ENCODE peak calls at places on chromosomes 2 and 18, in six cellular contexts. One of them, this sample, is unnamed.

GRCh38 chr2:52821631-52822030 is 946.0 kb upstream of the CHAC2 start:
- DNase-seq in adipocyte: peak
- DNase-seq in keratinocyte: no peak
- DNase-seq in mammary epithelial cell: peak
- DNase-seq in fibroblast of lung: peak
- DNase-seq in mesendoderm: peak
- DNase-seq in this sample: no peak

GRCh38 chr2:37573818-37574388 is 97.5 kb downstream of the CDC42EP3 start:
- DNase-seq in keratinocyte: no peak
- DNase-seq in adipocyte: no peak
- DNase-seq in mammary epithelial cell: no peak
- DNase-seq in mesendoderm: no peak
- DNase-seq in fibroblast of lung: no peak
- DNase-seq in this sample: no peak

GRCh38 chr2:206616141-206616540 is 26.1 kb upstream of the FAM237A start:
- DNase-seq in fibroblast of lung: peak
- DNase-seq in keratinocyte: no peak
- DNase-seq in mesendoderm: no peak
- DNase-seq in mammary epithelial cell: no peak
- DNase-seq in adipocyte: no peak
- DNase-seq in this sample: no peak

GRCh38 chr2:167550448-167550847 is 662.2 kb downstream of the XIRP2 start:
- DNase-seq in keratinocyte: no peak
- DNase-seq in adipocyte: peak
- DNase-seq in fibroblast of lung: peak
- DNase-seq in mesendoderm: peak
- DNase-seq in mammary epithelial cell: no peak
- DNase-seq in this sample: no peak

GRCh38 chr2:120323214-120323613 is 22.7 kb upstream of the INHBB start:
- DNase-seq in keratinocyte: no peak
- DNase-seq in fibroblast of lung: peak
- DNase-seq in mesendoderm: no peak
- DNase-seq in adipocyte: peak
- DNase-seq in mammary epithelial cell: no peak
- DNase-seq in this sample: no peak

GRCh38 chr2:54575379-54575888 is 119.3 kb downstream of the SPTBN1 start:
- DNase-seq in adipocyte: no peak
- DNase-seq in mesendoderm: no peak
- DNase-seq in keratinocyte: peak
- DNase-seq in mammary epithelial cell: peak
- DNase-seq in fibroblast of lung: peak
- DNase-seq in this sample: no peak

GRCh38 chr2:14631676-14632075 is 841 bp upstream of the LRATD1 start:
- DNase-seq in adipocyte: no peak
- DNase-seq in mammary epithelial cell: no peak
- DNase-seq in fibroblast of lung: no peak
- DNase-seq in mesendoderm: no peak
- DNase-seq in keratinocyte: no peak
- DNase-seq in this sample: no peak

GRCh38 chr2:188326669-188327301 is 35.1 kb downstream of the GULP1 start:
- DNase-seq in mesendoderm: no peak
- DNase-seq in adipocyte: peak
- DNase-seq in mammary epithelial cell: no peak
- DNase-seq in fibroblast of lung: peak
- DNase-seq in keratinocyte: no peak
- DNase-seq in this sample: no peak

GRCh38 chr2:201980389-201980821 is 53.2 kb upstream of the FZD7 start:
- DNase-seq in mammary epithelial cell: no peak
- DNase-seq in mesendoderm: no peak
- DNase-seq in keratinocyte: no peak
- DNase-seq in fibroblast of lung: no peak
- DNase-seq in adipocyte: no peak
- DNase-seq in this sample: no peak

GRCh38 chr2:136207030-136207623 is 89.2 kb upstream of the CXCR4 start:
- DNase-seq in mammary epithelial cell: no peak
- DNase-seq in keratinocyte: no peak
- DNase-seq in fibroblast of lung: no peak
- DNase-seq in mesendoderm: no peak
- DNase-seq in adipocyte: no peak
- DNase-seq in this sample: no peak

GRCh38 chr18:22424564-22424963 is 6.8 kb upstream of the CTAGE1 start:
- DNase-seq in adipocyte: no peak
- DNase-seq in fibroblast of lung: no peak
- DNase-seq in mammary epithelial cell: no peak
- DNase-seq in keratinocyte: no peak
- DNase-seq in mesendoderm: no peak
- DNase-seq in this sample: no peak

GRCh38 chr2:118732432-118732831 is 115.0 kb downstream of the EN1 start:
- DNase-seq in mammary epithelial cell: no peak
- DNase-seq in adipocyte: no peak
- DNase-seq in mesendoderm: no peak
- DNase-seq in fibroblast of lung: peak
- DNase-seq in keratinocyte: no peak
- DNase-seq in this sample: no peak

GRCh38 chr2:190404487-190404886 is 3.7 kb upstream of the MFSD6 start:
- DNase-seq in adipocyte: no peak
- DNase-seq in fibroblast of lung: peak
- DNase-seq in mesendoderm: peak
- DNase-seq in mammary epithelial cell: peak
- DNase-seq in keratinocyte: peak
- DNase-seq in this sample: peak

GRCh38 chr2:234329202-234329930 is 167.5 kb downstream of the ARL4C start:
- DNase-seq in fibroblast of lung: peak
- DNase-seq in mammary epithelial cell: peak
- DNase-seq in adipocyte: no peak
- DNase-seq in mesendoderm: no peak
- DNase-seq in keratinocyte: no peak
- DNase-seq in this sample: peak

GRCh38 chr2:96138146-96139145 is at the start of gene ASTL:
- DNase-seq in mammary epithelial cell: peak
- DNase-seq in mesendoderm: peak
- DNase-seq in keratinocyte: no peak
- DNase-seq in adipocyte: peak
- DNase-seq in fibroblast of lung: peak
- DNase-seq in this sample: peak

GRCh38 chr2:176443941-176444340 is 174.7 kb downstream of the MTX2 start:
- DNase-seq in mesendoderm: no peak
- DNase-seq in mammary epithelial cell: no peak
- DNase-seq in keratinocyte: no peak
- DNase-seq in fibroblast of lung: no peak
- DNase-seq in adipocyte: peak
- DNase-seq in this sample: no peak

GRCh38 chr18:33034941-33035340 is 262.1 kb upstream of the KLHL14 start:
- DNase-seq in mesendoderm: no peak
- DNase-seq in keratinocyte: no peak
- DNase-seq in fibroblast of lung: peak
- DNase-seq in adipocyte: peak
- DNase-seq in mammary epithelial cell: no peak
- DNase-seq in this sample: no peak

GRCh38 chr18:59067873-59068272 is 71.8 kb upstream of the SEC11C start:
- DNase-seq in keratinocyte: no peak
- DNase-seq in fibroblast of lung: no peak
- DNase-seq in adipocyte: peak
- DNase-seq in mammary epithelial cell: no peak
- DNase-seq in mesendoderm: peak
- DNase-seq in this sample: peak

GRCh38 chr2:7418343-7418742 is 501.1 kb downstream of the RNF144A start:
- DNase-seq in keratinocyte: no peak
- DNase-seq in adipocyte: peak
- DNase-seq in fibroblast of lung: no peak
- DNase-seq in mammary epithelial cell: no peak
- DNase-seq in mesendoderm: no peak
- DNase-seq in this sample: no peak

GRCh38 chr2:20169796-20170467 is 55.0 kb downstream of the SDC1 start:
- DNase-seq in adipocyte: no peak
- DNase-seq in mesendoderm: no peak
- DNase-seq in mammary epithelial cell: no peak
- DNase-seq in fibroblast of lung: peak
- DNase-seq in keratinocyte: no peak
- DNase-seq in this sample: peak

GRCh38 chr2:201891676-201892075 is 85.3 kb downstream of the CDK15 start:
- DNase-seq in mesendoderm: no peak
- DNase-seq in fibroblast of lung: no peak
- DNase-seq in adipocyte: no peak
- DNase-seq in keratinocyte: no peak
- DNase-seq in mammary epithelial cell: no peak
- DNase-seq in this sample: no peak

GRCh38 chr2:54866868-54867267 is 143.4 kb downstream of the EML6 start:
- DNase-seq in mesendoderm: no peak
- DNase-seq in keratinocyte: no peak
- DNase-seq in mammary epithelial cell: no peak
- DNase-seq in adipocyte: no peak
- DNase-seq in fibroblast of lung: no peak
- DNase-seq in this sample: no peak

GRCh38 chr2:181399046-181399445 is 58.1 kb upstream of the ITGA4 start:
- DNase-seq in mesendoderm: no peak
- DNase-seq in mammary epithelial cell: peak
- DNase-seq in keratinocyte: no peak
- DNase-seq in adipocyte: no peak
- DNase-seq in fibroblast of lung: no peak
- DNase-seq in this sample: no peak

DNA sequence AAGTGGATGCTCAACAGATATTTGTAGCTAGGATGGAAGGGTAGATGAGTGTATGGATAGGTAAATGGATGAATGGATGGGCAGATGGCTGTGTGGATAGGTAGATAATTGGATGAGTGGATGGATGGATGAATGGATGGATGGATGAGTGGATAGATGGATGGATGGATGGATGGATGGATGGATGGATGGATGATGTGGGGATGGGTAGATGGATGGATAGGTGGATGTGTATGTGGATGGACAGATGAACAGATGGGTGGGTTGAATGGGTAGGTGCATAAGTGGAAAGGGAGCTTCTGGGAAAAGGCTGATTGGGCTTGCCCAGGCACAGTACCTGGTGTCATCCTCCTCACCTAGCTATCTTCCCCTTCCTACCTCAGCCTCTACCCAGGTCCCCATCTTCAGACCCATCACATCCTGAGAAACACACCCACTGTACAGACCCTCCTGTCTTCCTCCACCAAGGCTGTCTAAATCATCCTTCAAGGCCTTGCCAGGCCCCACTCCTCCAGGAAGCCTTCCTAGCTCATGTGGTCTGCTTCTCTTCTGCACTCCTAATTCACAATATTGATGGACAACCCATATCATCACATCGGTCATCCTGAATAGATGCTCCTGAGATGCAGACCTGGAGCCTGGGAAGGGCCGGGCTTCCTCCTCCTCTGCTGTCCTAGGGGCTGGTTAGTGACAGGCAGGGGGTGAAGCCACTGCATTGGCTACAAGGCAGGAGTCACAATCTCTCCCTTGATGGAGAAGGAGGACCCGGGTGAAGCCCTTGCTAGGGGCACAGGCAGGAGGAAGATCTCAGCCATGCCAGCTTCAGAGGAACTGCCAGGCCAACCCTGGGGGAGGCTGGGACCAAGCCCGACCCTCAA is 49.4 kb downstream of the SMAD7 start:
- DNase-seq in fibroblast of lung: no peak
- DNase-seq in mammary epithelial cell: no peak
- DNase-seq in adipocyte: no peak
- DNase-seq in keratinocyte: no peak
- DNase-seq in mesendoderm: no peak
- DNase-seq in this sample: no peak
- H3K4me3 ChIP-seq in fibroblast of lung: no peak
- H3K4me3 ChIP-seq in mammary epithelial cell: no peak
- H3K4me3 ChIP-seq in adipocyte: no peak
- H3K4me3 ChIP-seq in keratinocyte: no peak
- H3K4me3 ChIP-seq in mesendoderm: no peak
- H3K4me3 ChIP-seq in this sample: no peak

DNA sequence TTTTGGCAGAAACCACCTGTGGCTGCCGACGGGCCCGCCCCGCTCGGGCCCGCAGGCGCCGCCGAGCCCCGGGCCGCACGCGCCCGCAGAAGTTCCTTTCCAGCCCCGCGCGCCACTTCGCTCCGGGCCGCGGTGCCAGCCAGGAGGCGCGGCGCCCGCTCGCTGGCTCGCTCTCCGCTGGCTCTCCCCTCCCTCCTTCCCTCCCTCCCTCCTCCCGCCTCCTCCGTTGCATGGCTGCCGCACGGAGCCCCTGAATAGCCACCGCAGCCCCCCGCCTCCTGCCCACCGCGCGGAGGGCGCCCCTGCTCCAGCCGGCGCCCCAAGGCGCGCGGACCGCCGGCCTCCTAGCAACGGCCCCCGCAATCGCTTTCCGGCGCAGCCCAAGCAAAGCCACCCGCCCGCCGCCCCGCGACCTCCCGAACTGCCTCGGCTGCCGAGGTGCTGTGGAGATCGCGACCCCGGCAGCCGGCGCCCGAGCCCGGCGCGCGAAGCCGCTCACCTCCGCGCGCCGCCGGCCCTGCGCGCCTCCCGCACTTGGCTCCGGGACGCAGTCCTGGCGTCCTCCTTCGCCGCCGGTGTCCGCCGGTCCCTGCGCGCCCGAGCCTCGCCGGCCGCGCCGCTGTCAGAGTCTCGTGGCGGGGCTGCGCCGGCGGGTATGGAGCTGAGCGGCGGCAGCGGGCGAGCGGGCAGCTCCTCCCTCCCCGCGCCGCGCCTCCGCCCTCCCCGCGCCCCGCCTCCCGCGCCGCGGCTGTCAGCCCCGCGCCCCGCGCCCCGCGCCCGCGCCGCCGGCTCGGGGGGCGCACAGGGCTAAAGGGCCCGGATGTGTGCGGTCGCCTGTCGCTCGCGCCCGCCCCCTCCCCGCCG is at the start of gene ZBTB7C:
- DNase-seq in fibroblast of lung: peak
- DNase-seq in adipocyte: peak
- DNase-seq in keratinocyte: no peak
- DNase-seq in mammary epithelial cell: peak
- DNase-seq in mesendoderm: peak
- DNase-seq in this sample: peak
- H3K9ac ChIP-seq in fibroblast of lung: peak
- H3K9ac ChIP-seq in adipocyte: peak
- H3K9ac ChIP-seq in keratinocyte: peak
- H3K9ac ChIP-seq in mammary epithelial cell: peak
- H3K9ac ChIP-seq in mesendoderm: peak
- H3K9ac ChIP-seq in this sample: no peak

GRCh38 chr2:9235388-9236344 is 29.1 kb downstream of the ASAP2 start:
- DNase-seq in adipocyte: peak
- DNase-seq in mesendoderm: no peak
- DNase-seq in mammary epithelial cell: peak
- DNase-seq in keratinocyte: no peak
- DNase-seq in fibroblast of lung: peak
- DNase-seq in this sample: no peak
- H3K4me3 ChIP-seq in adipocyte: peak
- H3K4me3 ChIP-seq in mesendoderm: no peak
- H3K4me3 ChIP-seq in mammary epithelial cell: no peak
- H3K4me3 ChIP-seq in keratinocyte: peak
- H3K4me3 ChIP-seq in fibroblast of lung: no peak
- H3K4me3 ChIP-seq in this sample: no peak

DNA sequence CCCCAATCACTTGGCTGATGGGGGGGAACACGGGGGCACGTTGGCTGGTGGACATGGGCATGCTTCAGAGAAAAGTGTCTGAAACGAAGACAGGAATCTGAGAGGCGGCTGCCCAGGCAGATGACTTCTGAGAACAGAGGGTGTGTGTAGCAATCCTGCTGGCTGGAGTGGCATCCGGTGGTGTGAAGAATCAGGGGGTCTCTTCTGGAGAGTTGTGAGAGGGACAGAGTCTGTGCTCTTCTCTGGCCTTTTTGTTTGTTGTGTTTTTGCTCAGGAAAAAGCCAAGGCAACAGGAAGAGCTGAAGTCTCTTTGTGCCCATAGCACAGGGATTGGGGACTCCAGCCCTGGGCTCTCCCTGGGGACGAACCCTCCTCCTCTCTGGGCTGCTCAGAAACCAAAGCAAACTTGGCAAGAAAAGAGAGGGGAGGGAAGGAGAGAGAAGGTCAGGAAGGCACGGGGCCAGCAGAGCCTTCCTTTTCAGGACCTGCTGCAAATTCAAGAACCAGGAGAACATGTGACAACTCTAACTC is 97.0 kb upstream of the SMAD2 start:
- DNase-seq in fibroblast of lung: no peak
- DNase-seq in mammary epithelial cell: no peak
- DNase-seq in mesendoderm: peak
- DNase-seq in adipocyte: peak
- DNase-seq in keratinocyte: no peak
- DNase-seq in this sample: no peak
- H3K9ac ChIP-seq in fibroblast of lung: no peak
- H3K9ac ChIP-seq in mammary epithelial cell: no peak
- H3K9ac ChIP-seq in mesendoderm: no peak
- H3K9ac ChIP-seq in adipocyte: peak
- H3K9ac ChIP-seq in keratinocyte: no peak
- H3K9ac ChIP-seq in this sample: no peak

This sample was measured in endodermal cell.